ENCODE peak calls at places on chromosomes 4 and X, in four cellular contexts. One of them, this sample, is unnamed.

GRCh38 chrX:139008185-139008584 is 296.7 kb upstream of the FGF13 start:
- DNase-seq in breast epithelium: no peak
- DNase-seq in foreskin fibroblast: no peak
- DNase-seq in epithelial cell of esophagus: no peak
- DNase-seq in this sample: no peak

GRCh38 chr4:24915121-24915922 is 2.5 kb upstream of the CCDC149 start:
- DNase-seq in epithelial cell of esophagus: peak
- DNase-seq in breast epithelium: peak
- DNase-seq in foreskin fibroblast: no peak
- DNase-seq in this sample: no peak

GRCh38 chr4:138158746-138159297 is 83.3 kb downstream of the SLC7A11 start:
- DNase-seq in epithelial cell of esophagus: peak
- DNase-seq in breast epithelium: no peak
- DNase-seq in foreskin fibroblast: peak
- DNase-seq in this sample: no peak

GRCh38 chr4:23819041-23819511 is 70.8 kb downstream of the PPARGC1A start:
- DNase-seq in breast epithelium: no peak
- DNase-seq in foreskin fibroblast: peak
- DNase-seq in epithelial cell of esophagus: no peak
- DNase-seq in this sample: no peak

GRCh38 chrX:120015145-120016067 is 62.1 kb downstream of the RHOXF2B start:
- DNase-seq in epithelial cell of esophagus: peak
- DNase-seq in foreskin fibroblast: peak
- DNase-seq in breast epithelium: no peak
- DNase-seq in this sample: no peak

GRCh38 chr4:98873059-98873458 is 55.9 kb downstream of the EIF4E start:
- DNase-seq in epithelial cell of esophagus: peak
- DNase-seq in breast epithelium: no peak
- DNase-seq in foreskin fibroblast: peak
- DNase-seq in this sample: no peak

GRCh38 chr4:122845066-122845465 is 18.4 kb downstream of the FGF2 start:
- DNase-seq in breast epithelium: no peak
- DNase-seq in foreskin fibroblast: no peak
- DNase-seq in epithelial cell of esophagus: no peak
- DNase-seq in this sample: no peak

GRCh38 chr4:78592104-78592783 is 40.7 kb downstream of the ANXA3 start:
- DNase-seq in epithelial cell of esophagus: peak
- DNase-seq in breast epithelium: no peak
- DNase-seq in foreskin fibroblast: no peak
- DNase-seq in this sample: no peak

GRCh38 chr4:24795666-24796381 is 451 bp downstream of the SOD3 start:
- DNase-seq in foreskin fibroblast: no peak
- DNase-seq in epithelial cell of esophagus: no peak
- DNase-seq in breast epithelium: no peak
- DNase-seq in this sample: no peak

GRCh38 chrX:123450217-123450616 is 266.1 kb downstream of the GRIA3 start:
- DNase-seq in foreskin fibroblast: peak
- DNase-seq in breast epithelium: no peak
- DNase-seq in epithelial cell of esophagus: peak
- DNase-seq in this sample: no peak
- TF ChIP-seq CTCF in foreskin fibroblast: peak
- TF ChIP-seq CTCF in breast epithelium: no peak
- TF ChIP-seq CTCF in epithelial cell of esophagus: peak
- TF ChIP-seq CTCF in this sample: no peak

GRCh38 chr4:111045992-111046391 is 423.1 kb upstream of the PITX2 start:
- DNase-seq in foreskin fibroblast: no peak
- DNase-seq in epithelial cell of esophagus: no peak
- DNase-seq in breast epithelium: no peak
- DNase-seq in this sample: no peak
- TF ChIP-seq CTCF in foreskin fibroblast: no peak
- TF ChIP-seq CTCF in epithelial cell of esophagus: no peak
- TF ChIP-seq CTCF in breast epithelium: no peak
- TF ChIP-seq CTCF in this sample: no peak

GRCh38 chr4:112190684-112191083 is 40.9 kb upstream of the AP1AR start:
- DNase-seq in breast epithelium: no peak
- DNase-seq in epithelial cell of esophagus: no peak
- DNase-seq in foreskin fibroblast: no peak
- DNase-seq in this sample: no peak

GRCh38 chr4:112185740-112186670 is 40.8 kb downstream of the FAM241A start:
- DNase-seq in foreskin fibroblast: no peak
- DNase-seq in breast epithelium: no peak
- DNase-seq in epithelial cell of esophagus: peak
- DNase-seq in this sample: no peak

GRCh38 chr4:112185334-112185733 is 40.1 kb downstream of the FAM241A start:
- DNase-seq in breast epithelium: no peak
- DNase-seq in foreskin fibroblast: no peak
- DNase-seq in epithelial cell of esophagus: no peak
- DNase-seq in this sample: no peak

GRCh38 chr4:112184438-112184837 is 39.2 kb downstream of the FAM241A start:
- DNase-seq in foreskin fibroblast: no peak
- DNase-seq in epithelial cell of esophagus: no peak
- DNase-seq in breast epithelium: no peak
- DNase-seq in this sample: no peak

DNA sequence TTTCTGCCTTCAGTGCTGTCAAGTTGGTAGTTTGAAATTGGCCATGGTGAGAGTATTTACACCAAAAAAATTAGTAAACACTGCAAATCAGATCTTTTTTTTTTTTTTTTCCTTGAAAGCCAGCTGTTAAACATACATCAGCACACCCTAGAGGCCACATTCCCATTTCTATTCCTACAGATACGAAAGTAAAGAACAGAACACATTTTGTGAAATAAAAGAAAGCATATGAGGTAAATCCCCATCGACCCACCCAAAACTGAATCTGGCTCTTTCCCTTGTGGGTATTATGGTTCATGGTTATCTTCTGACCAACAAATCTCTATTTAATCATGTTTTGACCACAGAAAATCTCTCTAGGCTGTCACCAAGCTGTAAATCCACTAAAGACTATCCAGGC is 41.8 kb upstream of the AP1AR start:
- DNase-seq in breast epithelium: no peak
- DNase-seq in epithelial cell of esophagus: peak
- DNase-seq in foreskin fibroblast: peak
- DNase-seq in this sample: no peak
- TF ChIP-seq CTCF in breast epithelium: no peak
- TF ChIP-seq CTCF in epithelial cell of esophagus: peak
- TF ChIP-seq CTCF in foreskin fibroblast: peak
- TF ChIP-seq CTCF in this sample: no peak

GRCh38 chr4:29081230-29081955 is 1638.8 kb upstream of the PCDH7 start:
- DNase-seq in foreskin fibroblast: no peak
- DNase-seq in breast epithelium: no peak
- DNase-seq in epithelial cell of esophagus: peak
- DNase-seq in this sample: no peak
- TF ChIP-seq CTCF in foreskin fibroblast: peak
- TF ChIP-seq CTCF in breast epithelium: no peak
- TF ChIP-seq CTCF in epithelial cell of esophagus: peak
- TF ChIP-seq CTCF in this sample: no peak

DNA sequence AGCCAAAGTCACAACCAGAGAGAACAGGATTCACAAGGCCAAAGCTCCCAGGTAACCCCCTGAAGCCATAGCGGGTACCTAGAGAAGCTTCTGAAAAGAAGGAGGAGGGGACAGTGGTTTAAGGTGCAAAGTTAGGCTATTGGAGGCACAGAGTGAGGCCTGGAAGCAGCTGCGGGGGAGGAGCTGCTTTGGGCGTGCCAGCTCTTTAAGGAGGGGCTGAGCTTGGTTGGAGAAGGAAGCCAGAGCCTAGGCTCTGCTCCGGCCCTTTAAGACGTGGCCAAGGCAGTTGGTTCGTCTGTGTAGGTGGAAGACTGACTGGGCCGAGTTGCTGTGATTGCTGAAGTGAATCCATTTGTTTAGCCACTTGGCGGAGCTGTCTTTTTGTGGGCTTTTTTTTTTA is 1.5 kb downstream of the KLF8 start:
- DNase-seq in foreskin fibroblast: peak
- DNase-seq in epithelial cell of esophagus: peak
- DNase-seq in breast epithelium: peak
- DNase-seq in this sample: no peak
- TF ChIP-seq CTCF in foreskin fibroblast: peak
- TF ChIP-seq CTCF in epithelial cell of esophagus: peak
- TF ChIP-seq CTCF in breast epithelium: no peak
- TF ChIP-seq CTCF in this sample: no peak

This sample was measured in CD4-positive, alpha-beta T cell.